ENCODE peak calls at places on chromosomes 7 and 10, in seven cellular contexts. X is cardiac muscle cell, L is A549, W is BE2C, E is stomach, I is psoas muscle, P is testis. M is an unnamed sample. For H3K9me3, the result is how much of the 10 kb centered on the place peaks cover.

GRCh38 chr7:24755541-24756416 is 1.5 kb downstream of the GSDME start:
- DNase-seq in W (no peak), P (no peak), I (no peak), X (no peak), E (no peak), L (no peak), M (no peak)

GRCh38 chr7:158957921-158958471 is 101.6 kb downstream of the DYNC2I1 start:
- DNase-seq in P (peak), W (no peak), E (peak), I (no peak), L (no peak), X (no peak), M (peak)

GRCh38 chr10:77416327-77417135 is 221.1 kb downstream of the KCNMA1 start:
- DNase-seq in P (no peak), L (peak), I (no peak), X (peak), W (no peak), E (no peak), M (no peak)

GRCh38 chr7:21430575-21430954 is 2.7 kb downstream of the SP4 start:
- DNase-seq in L (no peak), P (no peak), E (no peak), W (no peak), I (no peak), X (no peak), M (no peak)

GRCh38 chr7:155300641-155301452 is 3.2 kb downstream of the INSIG1 start:
- DNase-seq in P (peak), X (no peak), I (no peak), W (no peak), L (no peak), E (no peak), M (no peak)

GRCh38 chr7:5429857-5430611 is 6.4 kb upstream of the TNRC18 start:
- DNase-seq in I (peak), P (peak), W (no peak), E (peak), L (no peak), X (peak), M (no peak)

GRCh38 chr7:79410345-79410744 is 43.1 kb downstream of the MAGI2 start:
- DNase-seq in P (no peak), W (no peak), X (no peak), L (no peak), E (no peak), I (no peak), M (no peak)

GRCh38 chr7:106419455-106420182 is 134.8 kb upstream of the NAMPT start:
- DNase-seq in W (no peak), I (no peak), P (no peak), E (no peak), L (no peak), X (peak), M (no peak)

GRCh38 chr10:119189811-119190282 is 11.2 kb upstream of the PRDX3 start:
- DNase-seq in X (peak), I (no peak), W (no peak), L (no peak), E (no peak), P (no peak), M (no peak)

GRCh38 chr10:7111574-7111973 is 299.3 kb downstream of the SFMBT2 start:
- DNase-seq in P (no peak), W (no peak), E (no peak), L (no peak), X (peak), I (no peak), M (no peak)

GRCh38 chr7:32250494-32251260 is 180.5 kb upstream of the PDE1C start:
- DNase-seq in L (no peak), W (no peak), E (no peak), X (no peak), I (no peak), P (no peak), M (peak)

GRCh38 chr7:6015917-6016652 is 7.0 kb downstream of the AIMP2 start:
- DNase-seq in L (no peak), W (peak), X (peak), I (peak), E (peak), P (peak), M (no peak)

GRCh38 chr10:2936816-2937215 is 130.5 kb upstream of the PFKP start:
- DNase-seq in X (peak), I (no peak), E (no peak), W (no peak), L (no peak), P (no peak), M (no peak)

GRCh38 chr10:51162002-51162401 is 87.7 kb downstream of the PRKG1 start:
- DNase-seq in W (no peak), X (peak), P (peak), E (no peak), L (no peak), I (no peak), M (no peak)

GRCh38 chr10:7887417-7887816 is 69.1 kb downstream of the TAF3 start:
- DNase-seq in X (peak), E (no peak), P (no peak), W (no peak), I (no peak), L (no peak), M (no peak)

GRCh38 chr7:7236041-7236440 is 53.7 kb downstream of the C1GALT1 start:
- DNase-seq in L (no peak), P (no peak), E (no peak), X (no peak), W (no peak), I (no peak), M (no peak)

GRCh38 chr7:13028036-13028730 is 340.8 kb downstream of the ARL4A start:
- DNase-seq in X (peak), P (no peak), I (no peak), E (no peak), W (no peak), L (no peak), M (no peak)

GRCh38 chr7:145497911-145498525 is 618.6 kb upstream of the CNTNAP2 start:
- DNase-seq in E (no peak), I (no peak), W (no peak), L (no peak), X (no peak), P (no peak), M (no peak)

GRCh38 chr7:128060018-128060417 is 28.8 kb upstream of the LRRC4 start:
- DNase-seq in E (no peak), W (no peak), I (no peak), L (no peak), X (no peak), P (no peak), M (no peak)

GRCh38 chr7:2894118-2894940 is 50.2 kb upstream of the GNA12 start:
- DNase-seq in W (no peak), E (peak), L (no peak), X (no peak), P (no peak), I (no peak), M (no peak)

GRCh38 chr7:46814516-46815250 is 767.2 kb downstream of the TNS3 start:
- DNase-seq in L (no peak), P (no peak), I (no peak), W (no peak), X (peak), E (no peak), M (no peak)

GRCh38 chr10:52499281-52499680 is 185.2 kb downstream of the DKK1 start:
- DNase-seq in E (no peak), L (no peak), P (no peak), W (no peak), I (no peak), X (no peak), M (no peak)

GRCh38 chr10:78973901-78974408 is 94.8 kb upstream of the ZMIZ1 start:
- DNase-seq in P (peak), E (no peak), W (peak), X (peak), I (peak), L (peak), M (peak)

GRCh38 chr10:124517466-124517865 is 55.8 kb downstream of the LHPP start:
- DNase-seq in P (no peak), W (no peak), I (peak), L (no peak), E (no peak), X (no peak), M (no peak)

GRCh38 chr7:150858236-150859197 is 6.2 kb downstream of the AOC1 start:
- DNase-seq in X (no peak), I (no peak), E (no peak), W (no peak), L (no peak), P (no peak), M (no peak)

GRCh38 chr7:113444281-113444680 is 325.9 kb upstream of the SMIM30 start:
- DNase-seq in I (no peak), P (no peak), W (no peak), X (no peak), L (no peak), E (no peak), M (no peak)

GRCh38 chr7:94190599-94191061 is 186.5 kb upstream of the BET1 start:
- DNase-seq in W (no peak), X (peak), P (no peak), L (no peak), I (no peak), E (no peak), M (no peak)

GRCh38 chr7:101882595-101883564 is 65.5 kb downstream of the CUX1 start:
- DNase-seq in P (peak), X (peak), W (no peak), L (peak), I (peak), E (peak), M (peak)

GRCh38 chr7:108455833-108456677 is at the start of gene NRCAM:
- DNase-seq in I (peak), W (peak), L (peak), E (peak), P (peak), X (peak), M (peak)

GRCh38 chr10:78359641-78360091 is 326.0 kb downstream of the RPS24 start:
- DNase-seq in I (no peak), W (no peak), X (no peak), E (no peak), P (no peak), L (no peak), M (peak)

GRCh38 chr10:33113111-33113856 is 155.3 kb upstream of the ITGB1 start:
- DNase-seq in P (no peak), L (no peak), W (no peak), E (no peak), I (no peak), X (peak), M (no peak)

GRCh38 chr10:80714566-80714965 is 176.9 kb downstream of the SH2D4B start:
- DNase-seq in W (no peak), I (no peak), L (no peak), X (no peak), E (no peak), P (no peak), M (no peak)

GRCh38 chr7:31890751-31891150 is 179.5 kb downstream of the PDE1C start:
- DNase-seq in L (no peak), W (no peak), X (no peak), P (no peak), I (no peak), E (no peak), M (no peak)

GRCh38 chr10:62992145-62992721 is 140.9 kb upstream of the NRBF2 start:
- DNase-seq in W (no peak), I (no peak), E (no peak), X (peak), P (no peak), L (no peak), M (no peak)

GRCh38 chr10:68655620-68656126 is 65.4 kb upstream of the CCAR1 start:
- DNase-seq in I (no peak), W (no peak), X (no peak), L (no peak), E (no peak), P (no peak), M (no peak)

GRCh38 chr7:16318989-16319915 is 102.1 kb downstream of the CRPPA start:
- DNase-seq in X (peak), E (no peak), L (peak), W (peak), P (no peak), I (no peak), M (peak)

GRCh38 chr7:155885162-155886160 is 73.2 kb upstream of the SHH start:
- DNase-seq in X (peak), E (peak), I (peak), L (peak), P (no peak), W (no peak), M (no peak)

GRCh38 chr7:56121440-56121839 is 5.2 kb upstream of the NUPR2 start:
- DNase-seq in P (no peak), I (no peak), L (no peak), X (no peak), W (no peak), E (no peak), M (no peak)

GRCh38 chr7:56110611-56111010 is 4.3 kb upstream of the CHCHD2 start:
- DNase-seq in L (no peak), I (no peak), X (no peak), E (no peak), W (no peak), P (no peak), M (no peak)

GRCh38 chr7:56115852-56116538 is at the start of gene NUPR2:
- DNase-seq in P (peak), I (no peak), L (no peak), X (no peak), E (peak), W (no peak), M (no peak)
- H3K9me3 ChIP-seq in P (under half), I (under half), L (under half), X (under half), E (under half), W (under half), M (under half)

GRCh38 chr10:61021926-61022325 is 77.9 kb upstream of the RHOBTB1 start:
- DNase-seq in P (no peak), W (no peak), E (no peak), I (no peak), X (no peak), L (no peak), M (no peak)

GRCh38 chr10:61024801-61025201 is 80.8 kb upstream of the RHOBTB1 start:
- DNase-seq in X (peak), L (peak), W (no peak), I (no peak), E (no peak), P (no peak), M (peak)

GRCh38 chr10:61020420-61021158 is 76.6 kb upstream of the RHOBTB1 start:
- DNase-seq in I (no peak), X (no peak), E (no peak), W (no peak), L (no peak), P (no peak), M (no peak)

GRCh38 chr10:61028861-61029361 is 84.9 kb upstream of the RHOBTB1 start:
- DNase-seq in W (no peak), P (no peak), E (no peak), X (peak), L (no peak), I (no peak), M (no peak)

DNA sequence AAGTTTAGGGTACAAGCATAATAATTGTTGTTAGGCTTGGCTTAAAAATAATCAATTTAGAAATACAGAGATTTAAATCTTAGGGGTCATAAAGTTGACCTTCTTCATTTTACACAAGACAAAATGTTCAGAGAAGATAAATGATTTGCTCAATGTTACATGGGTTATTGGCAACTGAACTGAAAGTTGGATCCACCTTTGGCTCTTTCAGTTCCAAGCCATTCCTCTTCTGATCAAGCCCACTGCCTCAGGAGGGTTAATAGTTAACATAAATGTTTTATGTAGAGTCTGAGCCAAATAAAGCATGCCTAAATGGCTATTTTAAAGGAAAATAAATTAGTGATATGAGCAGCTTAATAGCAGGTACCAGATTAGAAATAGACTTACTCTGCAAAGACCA is 79.1 kb upstream of the RHOBTB1 start:
- DNase-seq in E (no peak), P (no peak), W (no peak), L (no peak), X (no peak), I (no peak), M (no peak)
- H3K4me3 ChIP-seq in E (no peak), P (no peak), W (no peak), L (no peak), X (no peak), I (no peak), M (no peak)

DNA sequence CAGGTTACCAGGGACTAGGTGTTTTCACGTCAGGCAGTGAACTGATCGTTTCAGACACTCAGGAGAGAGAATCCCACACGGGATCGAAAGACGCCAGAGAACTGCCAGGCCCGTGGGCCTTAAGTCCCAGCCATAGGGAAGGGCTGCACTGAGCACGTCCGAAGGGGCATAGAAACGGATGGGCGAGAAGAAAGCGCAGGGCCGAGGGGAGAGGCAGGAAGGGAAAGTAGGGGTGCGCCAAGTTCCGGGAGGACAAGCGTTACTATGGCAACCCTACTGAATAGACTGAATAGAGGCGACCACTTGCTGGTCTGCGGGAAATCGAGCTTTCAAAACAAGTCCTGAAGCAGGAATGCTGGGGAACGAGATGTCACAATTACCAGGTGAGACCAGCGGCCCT is 421.3 kb upstream of the NUPR2 start:
- DNase-seq in W (no peak), I (no peak), P (peak), X (no peak), E (no peak), L (no peak), M (no peak)
- H3K9me3 ChIP-seq in W (under half), I (under half), P (under half), X (under half), E (under half), L (under half), M (under half)

DNA sequence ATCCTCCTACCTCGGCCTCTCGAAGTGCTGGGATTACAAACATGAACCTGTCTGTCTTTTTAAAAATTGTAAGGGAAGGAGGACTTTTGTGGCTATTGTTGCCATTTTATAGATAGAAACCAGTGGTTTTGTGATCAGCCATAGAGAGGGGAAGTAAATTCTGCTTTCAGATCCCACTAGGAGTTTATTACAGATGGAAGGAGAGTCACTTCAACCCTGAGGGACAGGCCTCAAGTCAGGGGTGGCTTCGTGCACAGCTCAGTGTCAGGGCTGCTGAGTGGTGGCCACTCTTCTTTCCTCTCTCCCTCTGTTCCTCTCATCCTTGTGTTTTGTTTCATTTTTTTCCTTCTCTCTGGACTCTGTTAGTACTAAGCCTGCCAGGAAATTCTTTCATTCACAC is 60.8 kb downstream of the OGDH start:
- DNase-seq in I (no peak), P (no peak), L (no peak), E (no peak), X (no peak), W (no peak), M (no peak)
- H3K4me3 ChIP-seq in I (no peak), P (no peak), L (no peak), E (no peak), X (no peak), W (no peak), M (no peak)

GRCh38 chr10:83037653-83038052 is 1101.7 kb upstream of the GHITM start:
- DNase-seq in L (no peak), P (no peak), W (peak), X (peak), E (no peak), I (no peak), M (peak)
- H3K9me3 ChIP-seq in L (under half), P (under half), W (under half), X (under half), E (under half), I (under half), M (under half)

GRCh38 chr7:19099194-19099593 is 18.2 kb downstream of the TWIST1 start:
- DNase-seq in X (no peak), L (no peak), P (no peak), W (no peak), I (no peak), E (no peak), M (no peak)

GRCh38 chr7:19094971-19095370 is 22.5 kb downstream of the TWIST1 start:
- DNase-seq in I (no peak), X (no peak), L (no peak), P (no peak), E (no peak), W (no peak), M (no peak)

GRCh38 chr7:19098510-19098909 is 18.9 kb downstream of the TWIST1 start:
- DNase-seq in L (no peak), X (no peak), E (no peak), P (no peak), I (no peak), W (no peak), M (no peak)

GRCh38 chr7:19095461-19095860 is 22.0 kb downstream of the TWIST1 start:
- DNase-seq in E (no peak), W (no peak), I (no peak), X (no peak), P (no peak), L (no peak), M (no peak)

GRCh38 chr7:19097165-19097885 is 20.1 kb downstream of the TWIST1 start:
- DNase-seq in E (no peak), I (no peak), W (no peak), L (no peak), X (no peak), P (no peak), M (no peak)
- H3K4me3 ChIP-seq in E (no peak), I (no peak), W (peak), L (no peak), X (no peak), P (no peak), M (no peak)

GRCh38 chr7:157843336-157844140 is 506.7 kb downstream of the DNAJB6 start:
- DNase-seq in P (no peak), W (no peak), I (no peak), L (no peak), E (no peak), X (no peak), M (no peak)

GRCh38 chr7:157844611-157845010 is 507.8 kb downstream of the DNAJB6 start:
- DNase-seq in E (no peak), L (no peak), X (no peak), W (no peak), I (peak), P (no peak), M (no peak)

GRCh38 chr7:157845203-157845810 is 508.5 kb downstream of the DNAJB6 start:
- DNase-seq in I (peak), P (no peak), L (no peak), W (no peak), X (no peak), E (no peak), M (no peak)

GRCh38 chr7:157846281-157846680 is 509.5 kb downstream of the DNAJB6 start:
- DNase-seq in P (no peak), X (no peak), W (no peak), L (no peak), E (no peak), I (peak), M (no peak)

GRCh38 chr7:157844141-157844540 is 507.3 kb downstream of the DNAJB6 start:
- DNase-seq in L (no peak), I (no peak), P (no peak), W (no peak), X (no peak), E (no peak), M (no peak)
- H3K9me3 ChIP-seq in L (under half), I (under half), P (under half), W (under half), X (under half), E (under half), M (under half)

GRCh38 chr7:143379607-143380263 is 1.4 kb upstream of the ZYX start:
- DNase-seq in W (no peak), I (no peak), P (no peak), L (no peak), X (no peak), E (no peak), M (no peak)
- H3K4me3 ChIP-seq in W (peak), I (peak), P (peak), L (peak), X (peak), E (peak), M (peak)

M was measured in WERI-Rb-1.